ENCODE peak calls at places on chromosomes 7 and 10, in eight cellular contexts. L is spleen; Q is neural progenitor cell; N is heart right ventricle; G is CD4-positive, CD25-positive, alpha-beta regulatory T cell; O is heart left ventricle; S is HepG2; E is CD8-positive, alpha-beta memory T cell. K is an unnamed sample. For H3K4me1, the result is how much of the 10 kb centered on the place peaks cover.

GRCh38 chr10:93415693-93416092 is 66.4 kb downstream of the MYOF start:
- DNase-seq in L (no peak), Q (no peak), N (no peak), G (no peak), O (no peak), S (no peak), E (no peak), K (no peak)

GRCh38 chr10:63313066-63313465 is 152.7 kb downstream of the JMJD1C start:
- DNase-seq in L (no peak), Q (no peak), N (no peak), G (no peak), O (no peak), S (no peak), E (no peak), K (no peak)

GRCh38 chr10:114550756-114551290 is 107.3 kb downstream of the ABLIM1 start:
- DNase-seq in L (no peak), Q (peak), N (no peak), G (peak), O (no peak), S (peak), E (no peak), K (no peak)

GRCh38 chr10:104300736-104301292 is 31.8 kb downstream of the GSTO2 start:
- DNase-seq in L (no peak), Q (no peak), N (peak), G (no peak), O (peak), S (no peak), E (no peak), K (no peak)

GRCh38 chr10:92268763-92269162 is 22.1 kb downstream of the CPEB3 start:
- DNase-seq in L (no peak), Q (no peak), N (no peak), G (no peak), O (no peak), S (no peak), E (no peak), K (no peak)

GRCh38 chr10:93718937-93719725 is 16.7 kb upstream of the FRA10AC1 start:
- DNase-seq in L (peak), Q (peak), N (no peak), G (no peak), O (no peak), S (no peak), E (no peak), K (no peak)

GRCh38 chr10:114276066-114276465 is 37.0 kb downstream of the VWA2 start:
- DNase-seq in L (no peak), Q (no peak), N (no peak), G (no peak), O (no peak), S (no peak), E (no peak), K (peak)

GRCh38 chr7:101094791-101095375 is 9.6 kb downstream of the TRIM56 start:
- DNase-seq in L (no peak), Q (peak), N (peak), G (no peak), O (peak), S (peak), E (no peak), K (no peak)

GRCh38 chr7:1137517-1138167 is 22.4 kb downstream of the ZFAND2A start:
- DNase-seq in L (no peak), Q (peak), N (no peak), G (no peak), O (no peak), S (no peak), E (no peak), K (no peak)

GRCh38 chr7:99407849-99408346 is 499 bp downstream of the PDAP1 start:
- DNase-seq in L (no peak), Q (peak), N (peak), G (no peak), O (peak), S (peak), E (no peak), K (peak)

GRCh38 chr10:110638319-110638718 is 5.8 kb upstream of the RBM20 start:
- DNase-seq in L (no peak), Q (no peak), N (no peak), G (no peak), O (no peak), S (no peak), E (no peak), K (no peak)

GRCh38 chr10:124041684-124042445 is 51.5 kb downstream of the CHST15 start:
- DNase-seq in L (no peak), Q (no peak), N (no peak), G (no peak), O (no peak), S (no peak), E (no peak), K (peak)

GRCh38 chr7:94595717-94596116 is 60.2 kb downstream of the SGCE start:
- DNase-seq in L (no peak), Q (no peak), N (no peak), G (no peak), O (no peak), S (no peak), E (no peak), K (no peak)

GRCh38 chr10:23294638-23295247 is 49.9 kb downstream of the C10orf67 start:
- DNase-seq in L (no peak), Q (peak), N (no peak), G (no peak), O (no peak), S (no peak), E (no peak), K (no peak)

GRCh38 chr10:59361659-59362183 is 628 bp downstream of the FAM13C start:
- DNase-seq in L (no peak), Q (no peak), N (no peak), G (no peak), O (no peak), S (peak), E (no peak), K (no peak)

GRCh38 chr10:59360605-59361515 is 1.5 kb downstream of the FAM13C start:
- DNase-seq in L (no peak), Q (peak), N (no peak), G (no peak), O (no peak), S (no peak), E (no peak), K (no peak)

GRCh38 chr10:59363446-59363958 is 1.2 kb upstream of the FAM13C start:
- DNase-seq in L (no peak), Q (no peak), N (no peak), G (no peak), O (no peak), S (no peak), E (no peak), K (no peak)

GRCh38 chr10:59362991-59363390 is 642 bp upstream of the FAM13C start:
- DNase-seq in L (no peak), Q (peak), N (peak), G (no peak), O (peak), S (no peak), E (no peak), K (peak)

DNA sequence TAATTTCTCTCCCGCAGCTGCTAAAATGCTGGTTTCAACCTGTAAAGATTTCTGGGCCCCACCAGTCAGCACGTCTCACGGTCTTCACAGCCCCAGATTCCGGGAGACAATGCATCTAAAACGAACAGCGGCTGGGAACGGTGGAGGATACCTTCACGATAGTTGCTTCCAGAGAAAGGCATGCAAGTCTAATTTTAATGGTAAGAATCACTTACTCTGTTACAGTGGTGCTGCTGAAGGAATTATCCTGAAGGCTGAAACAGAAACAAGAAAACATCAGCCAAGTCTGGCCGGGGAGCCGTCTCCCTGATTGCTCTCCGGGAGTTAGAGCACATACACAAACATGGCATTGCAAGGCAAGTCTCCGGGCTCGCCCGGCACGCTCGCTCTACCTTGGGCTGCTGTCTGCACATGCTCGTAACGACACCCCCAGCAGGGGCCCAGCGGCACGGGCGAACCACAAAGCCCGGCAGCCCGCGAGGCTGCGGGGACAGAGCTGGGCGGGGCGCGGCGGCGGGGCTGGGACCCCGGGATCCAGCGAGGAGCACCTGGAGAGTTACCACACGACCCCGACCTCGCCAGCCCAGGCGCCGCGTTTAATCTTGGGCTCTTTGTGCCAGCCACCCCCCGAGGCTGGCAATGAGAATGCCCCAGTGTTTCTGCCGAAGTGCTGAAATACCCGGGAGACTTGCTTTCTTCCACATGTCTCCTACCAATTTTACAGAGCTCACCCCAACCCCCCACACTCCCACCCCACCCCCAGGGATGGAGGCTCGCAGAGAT is at the start of gene FAM13C:
- DNase-seq in L (peak), Q (peak), N (peak), G (no peak), O (peak), S (peak), E (no peak), K (peak)
- H3K4me3 ChIP-seq in L (peak), Q (peak), N (peak), G (no peak), O (peak), S (peak), E (no peak), K (peak)

GRCh38 chr10:21292763-21293517 is 232.5 kb downstream of the SKIDA1 start:
- DNase-seq in L (no peak), Q (peak), N (peak), G (no peak), O (peak), S (peak), E (no peak), K (peak)
- H3K4me1 ChIP-seq in L (under half), Q (half or more), N (under half), G (under half), O (under half), S (under half), E (under half), K (under half)

DNA sequence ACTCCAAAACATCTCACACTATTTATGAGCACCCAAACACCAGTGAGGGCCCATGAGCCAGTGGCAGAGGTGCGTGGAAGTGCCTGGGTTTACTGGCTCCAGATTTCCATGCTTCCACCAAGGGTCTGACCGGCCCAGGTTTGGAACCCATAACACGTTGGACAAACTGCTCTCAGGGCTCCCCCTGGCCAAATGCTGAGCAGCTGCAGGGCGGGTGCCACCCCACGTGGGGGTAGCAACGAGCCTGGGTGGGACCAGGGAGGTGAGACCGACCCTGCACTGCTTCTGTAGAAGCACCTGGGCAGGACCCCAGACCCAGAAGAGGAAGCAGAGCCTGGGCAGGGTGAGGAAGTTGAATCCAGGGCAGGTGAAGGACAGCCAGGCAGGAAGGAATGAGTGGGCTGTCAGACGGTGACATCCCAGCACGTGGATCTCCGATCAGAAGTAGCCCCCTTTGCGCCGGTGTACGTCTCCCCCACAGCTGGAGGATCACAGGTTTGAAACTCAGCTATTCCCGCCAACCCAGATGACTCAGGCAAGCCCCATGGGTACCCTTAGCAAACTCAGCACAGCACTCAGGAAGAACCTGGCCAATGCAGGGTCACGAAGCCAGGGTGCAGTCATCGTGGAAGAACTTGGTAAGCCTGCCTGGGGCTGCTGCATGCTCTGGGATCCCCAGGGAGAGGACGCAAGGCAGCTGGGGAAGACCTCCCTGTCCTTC is 100.4 kb upstream of the DDC start:
- DNase-seq in L (no peak), Q (no peak), N (no peak), G (no peak), O (no peak), S (no peak), E (no peak), K (no peak)
- H3K27ac ChIP-seq in L (peak), Q (no peak), N (peak), G (no peak), O (peak), S (no peak), E (no peak), K (peak)

GRCh38 chr7:27123021-27123476 is 7.5 kb downstream of the HOXA4 start:
- DNase-seq in L (no peak), Q (no peak), N (no peak), G (no peak), O (no peak), S (peak), E (no peak), K (peak)

GRCh38 chr7:27124096-27124978 is 6.2 kb downstream of the HOXA4 start:
- DNase-seq in L (no peak), Q (no peak), N (no peak), G (no peak), O (no peak), S (no peak), E (no peak), K (peak)

GRCh38 chr7:27122075-27122910 is 8.3 kb downstream of the HOXA4 start:
- DNase-seq in L (no peak), Q (no peak), N (no peak), G (no peak), O (no peak), S (peak), E (no peak), K (peak)

GRCh38 chr7:27124979-27125689 is 5.4 kb downstream of the HOXA4 start:
- DNase-seq in L (no peak), Q (no peak), N (no peak), G (no peak), O (no peak), S (no peak), E (no peak), K (no peak)

DNA sequence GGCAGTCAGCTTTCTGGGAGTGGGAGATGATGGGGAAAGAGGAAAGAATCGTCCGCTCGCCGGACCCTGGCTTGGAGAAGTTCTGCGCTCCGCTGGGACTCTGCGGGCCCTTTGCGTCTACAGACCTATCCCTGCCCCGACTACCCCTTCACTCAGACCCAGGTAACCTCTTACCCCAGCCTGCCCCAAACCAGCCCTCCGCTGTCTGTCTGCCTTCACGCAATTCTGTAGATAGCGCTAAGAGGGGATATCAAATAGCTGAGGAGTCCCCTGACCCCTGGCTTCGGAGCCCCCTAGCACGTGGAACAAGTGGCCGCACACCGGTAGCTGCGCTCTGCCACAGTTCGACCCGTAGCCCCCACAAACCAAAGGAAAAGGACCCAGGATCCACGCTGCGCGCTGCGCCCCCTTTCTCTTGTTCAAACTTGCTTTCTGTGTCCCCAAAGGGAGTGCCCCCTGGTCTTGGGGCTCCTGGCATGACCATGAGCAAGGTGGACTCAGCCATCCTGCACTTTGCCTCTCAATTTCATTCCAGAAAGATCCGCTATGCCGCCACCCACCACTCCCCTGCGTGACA is 7.0 kb downstream of the HOXA4 start:
- DNase-seq in L (no peak), Q (no peak), N (no peak), G (no peak), O (no peak), S (no peak), E (no peak), K (peak)
- H3K4me3 ChIP-seq in L (no peak), Q (no peak), N (no peak), G (no peak), O (no peak), S (peak), E (no peak), K (peak)

DNA sequence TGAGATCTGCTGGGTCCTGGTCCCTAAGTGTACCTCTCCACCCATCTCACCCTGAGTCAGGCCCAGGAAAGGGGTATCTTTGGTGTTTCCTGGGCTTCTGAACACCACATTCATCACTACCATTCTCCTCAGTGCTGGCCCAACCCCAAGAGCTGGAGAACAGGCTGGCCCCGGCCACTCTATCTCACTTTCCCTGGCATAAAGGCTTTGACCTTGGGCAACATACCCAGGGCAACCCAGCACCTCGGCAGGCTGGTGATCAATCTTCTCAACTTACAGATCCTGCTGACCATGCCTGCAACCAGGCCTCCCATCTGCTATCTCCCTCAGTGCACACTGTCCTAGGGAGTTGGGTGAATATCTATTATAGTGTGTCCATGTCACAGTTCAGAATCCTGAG is 2.1 kb downstream of the VSIR start:
- DNase-seq in L (no peak), Q (no peak), N (no peak), G (no peak), O (peak), S (no peak), E (no peak), K (peak)
- H3K4me1 ChIP-seq in L (half or more), Q (under half), N (half or more), G (half or more), O (half or more), S (under half), E (half or more), K (half or more)

GRCh38 chr10:18140957-18141888 is 999 bp downstream of the CACNB2 start:
- DNase-seq in L (no peak), Q (peak), N (no peak), G (no peak), O (peak), S (no peak), E (no peak), K (no peak)
- H3K27ac ChIP-seq in L (no peak), Q (no peak), N (peak), G (no peak), O (peak), S (no peak), E (no peak), K (no peak)

GRCh38 chr7:2811476-2812118 is 32.5 kb downstream of the GNA12 start:
- DNase-seq in L (no peak), Q (no peak), N (no peak), G (no peak), O (peak), S (peak), E (no peak), K (no peak)
- H3K4me3 ChIP-seq in L (no peak), Q (no peak), N (peak), G (no peak), O (peak), S (peak), E (no peak), K (no peak)

DNA sequence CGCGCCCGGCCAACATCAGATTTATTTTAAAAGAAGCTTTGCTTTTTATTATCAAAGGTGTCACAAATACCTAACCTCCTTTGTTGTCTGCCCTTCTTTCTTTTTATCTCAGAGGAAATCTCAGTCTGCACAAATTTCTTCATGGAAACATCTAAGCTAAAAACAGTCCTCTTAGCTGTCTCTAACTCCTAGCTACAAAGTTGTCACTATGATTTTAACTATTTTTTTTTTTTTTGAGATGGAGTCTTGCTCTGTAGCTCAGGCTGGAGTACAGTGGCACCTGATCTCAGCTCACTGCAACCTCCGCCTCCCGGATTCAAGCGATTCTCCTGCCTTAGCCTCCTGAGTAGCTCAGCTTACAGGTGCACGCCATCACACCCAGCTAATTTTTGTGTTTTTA is 7.3 kb downstream of the TRA2A start:
- DNase-seq in L (no peak), Q (no peak), N (no peak), G (no peak), O (no peak), S (no peak), E (no peak), K (no peak)
- H3K4me1 ChIP-seq in L (half or more), Q (under half), N (half or more), G (half or more), O (half or more), S (half or more), E (half or more), K (under half)